ENCODE peak calls at places on chromosomes 7 and 10, in nine cellular contexts. G, A, P, V, M, Z, E, K and Q are unnamed samples.

GRCh38 chr10:16750461-16750860 is 66.8 kb downstream of the RSU1 start:
- DNase-seq in G (no peak), A (no peak), P (no peak), V (no peak), M (no peak), Z (no peak), E (no peak), K (no peak), Q (no peak)

GRCh38 chr10:6247041-6247712 is 44.4 kb downstream of the PFKFB3 start:
- DNase-seq in G (peak; percentile 46), A (no peak), P (no peak), V (no peak), M (no peak), Z (no peak), E (no peak), K (peak; percentile 32), Q (no peak)

GRCh38 chr10:51876528-51876927 is 177.1 kb upstream of the CSTF2T start:
- DNase-seq in G (no peak), A (no peak), P (no peak), V (no peak), M (no peak), Z (no peak), E (no peak), K (no peak), Q (no peak)

GRCh38 chr7:99385564-99385963 is 11.0 kb downstream of the ARPC1B start:
- DNase-seq in G (no peak), A (no peak), P (no peak), V (no peak), M (no peak), Z (no peak), E (no peak), K (no peak), Q (no peak)

GRCh38 chr10:8628351-8628750 is 573.9 kb downstream of the GATA3 start:
- DNase-seq in G (no peak), A (no peak), P (no peak), V (no peak), M (peak; percentile 11), Z (no peak), E (no peak), K (peak; percentile 45), Q (no peak)

GRCh38 chr7:2604608-2605174 is 27.1 kb upstream of the TTYH3 start:
- DNase-seq in G (no peak), A (no peak), P (no peak), V (no peak), M (no peak), Z (peak; percentile 65), E (no peak), K (no peak), Q (peak; percentile 71)

GRCh38 chr10:71080381-71081228 is 131.8 kb upstream of the UNC5B start:
- DNase-seq in G (peak; percentile 2), A (no peak), P (no peak), V (no peak), M (no peak), Z (peak; percentile 55), E (no peak), K (peak; percentile 32), Q (peak; percentile 1)

GRCh38 chr7:94571816-94572215 is 62.2 kb downstream of the CASD1 start:
- DNase-seq in G (no peak), A (no peak), P (no peak), V (no peak), M (no peak), Z (no peak), E (no peak), K (no peak), Q (no peak)

GRCh38 chr10:77036993-77037734 is 600.4 kb downstream of the KCNMA1 start:
- DNase-seq in G (no peak), A (peak; percentile 31), P (no peak), V (no peak), M (peak; percentile 86), Z (no peak), E (peak; percentile 26), K (peak; percentile 77), Q (no peak)

GRCh38 chr10:28948045-28948444 is 270.7 kb downstream of the BAMBI start:
- DNase-seq in G (no peak), A (no peak), P (no peak), V (no peak), M (no peak), Z (no peak), E (no peak), K (no peak), Q (no peak)

GRCh38 chr10:21208666-21209316 is 311.7 kb upstream of the NEBL start:
- DNase-seq in G (no peak), A (no peak), P (no peak), V (no peak), M (peak; percentile 32), Z (no peak), E (no peak), K (no peak), Q (no peak)

GRCh38 chr7:149090397-149091195 is at the start of gene ZNF786:
- DNase-seq in G (peak; percentile 94), A (peak; percentile 94), P (peak; percentile 70), V (peak; percentile 85), M (peak; percentile 95), Z (peak; percentile 91), E (peak; percentile 97), K (peak; percentile 93), Q (peak; percentile 90)

GRCh38 chr7:175955-176354 is 16.4 kb upstream of the FAM20C start:
- DNase-seq in G (no peak), A (no peak), P (no peak), V (no peak), M (no peak), Z (no peak), E (no peak), K (no peak), Q (no peak)

GRCh38 chr7:99943641-99944507 is 14.5 kb upstream of the GJC3 start:
- DNase-seq in G (no peak), A (no peak), P (no peak), V (no peak), M (peak; percentile 98), Z (no peak), E (no peak), K (peak; percentile 87), Q (no peak)

GRCh38 chr7:13981070-13981469 is 8.4 kb downstream of the ETV1 start:
- DNase-seq in G (no peak), A (peak; percentile 19), P (peak; percentile 10), V (peak; percentile 63), M (peak; percentile 56), Z (no peak), E (peak; percentile 83), K (peak; percentile 54), Q (peak; percentile 64)

GRCh38 chr10:4720463-4720862 is 105.5 kb upstream of the AKR1E2 start:
- DNase-seq in G (no peak), A (no peak), P (no peak), V (no peak), M (no peak), Z (no peak), E (no peak), K (no peak), Q (no peak)

GRCh38 chr10:58512470-58513188 is at the start of gene BICC1:
- DNase-seq in G (peak; percentile 78), A (peak; percentile 83), P (peak; percentile 29), V (peak; percentile 34), M (peak; percentile 64), Z (peak; percentile 75), E (peak; percentile 76), K (peak; percentile 77), Q (peak; percentile 61)
- TF ChIP-seq CTCF in G (peak; percentile 16), A (no peak), P (no peak), V (no peak), M (no peak), Z (peak; percentile 16), E (peak; percentile 13), K (no peak), Q (no peak)

DNA sequence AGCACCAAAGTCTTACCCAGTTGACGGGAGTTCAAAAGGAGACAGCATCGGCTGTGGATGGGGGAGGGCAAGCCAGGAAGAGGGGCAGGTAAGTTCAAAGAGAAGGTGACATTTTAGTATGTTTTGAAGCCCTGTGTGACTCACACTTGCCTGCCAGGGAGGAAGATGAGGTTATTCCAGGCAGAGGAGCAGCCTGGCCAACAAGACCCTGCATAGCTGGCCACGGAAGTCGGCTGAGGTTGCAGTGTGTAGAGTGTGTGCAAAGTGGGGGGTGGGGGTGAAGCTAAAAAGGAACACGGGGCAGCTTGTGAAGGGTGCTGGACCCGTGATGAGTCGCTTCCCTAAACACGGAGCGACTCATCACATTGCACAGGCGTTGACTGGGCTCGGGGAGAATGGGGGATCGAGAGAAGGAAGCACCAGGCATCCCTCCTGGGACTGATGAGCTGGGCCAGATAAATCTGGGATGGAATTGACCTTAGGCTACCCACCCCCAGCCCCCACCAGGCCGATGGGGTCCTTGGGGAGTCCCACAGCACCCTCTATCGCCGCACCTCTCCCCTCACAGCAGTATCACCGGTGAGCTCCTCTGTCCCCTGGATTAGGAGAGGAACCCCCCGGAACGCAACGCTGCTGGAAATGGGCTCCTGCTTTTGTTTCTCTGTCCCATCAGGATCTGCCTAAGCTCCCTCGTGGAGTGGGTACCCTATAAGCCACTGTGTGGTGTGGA is 97.8 kb upstream of the IKZF1 start:
- DNase-seq in G (no peak), A (no peak), P (no peak), V (peak; percentile 28), M (no peak), Z (no peak), E (no peak), K (peak; percentile 37), Q (no peak)
- H3K4me1 ChIP-seq in G (no peaks in the 10 kb centered on the region), A (no peaks in the 10 kb centered on the region), P (no peaks in the 10 kb centered on the region), V (no peaks in the 10 kb centered on the region), M (no peaks in the 10 kb centered on the region), Z (no peaks in the 10 kb centered on the region), E (no peaks in the 10 kb centered on the region), K (no peaks in the 10 kb centered on the region), Q (peaks cover 50% of the 10 kb centered on the region)

GRCh38 chr7:144391823-144392255 is 11.7 kb downstream of the NOBOX start:
- DNase-seq in G (no peak), A (peak; percentile 61), P (no peak), V (no peak), M (peak; percentile 83), Z (no peak), E (peak; percentile 67), K (peak; percentile 48), Q (peak; percentile 24)
- TF ChIP-seq CTCF in G (peak; percentile 58), A (peak; percentile 56), P (peak; percentile 23), V (peak; percentile 90), M (peak; percentile 91), Z (peak; percentile 53), E (peak; percentile 82), K (peak; percentile 80), Q (peak; percentile 71)

GRCh38 chr10:132412316-132413192 is 15.6 kb downstream of the PWWP2B start:
- DNase-seq in G (no peak), A (no peak), P (no peak), V (peak; percentile 90), M (no peak), Z (no peak), E (no peak), K (no peak), Q (no peak)

GRCh38 chr10:132411561-132412253 is 14.7 kb downstream of the PWWP2B start:
- DNase-seq in G (peak; percentile 64), A (no peak), P (no peak), V (peak; percentile 86), M (no peak), Z (no peak), E (peak; percentile 86), K (peak; percentile 57), Q (no peak)

GRCh38 chr10:132414402-132415016 is 17.5 kb downstream of the PWWP2B start:
- DNase-seq in G (no peak), A (no peak), P (no peak), V (no peak), M (no peak), Z (no peak), E (no peak), K (no peak), Q (peak; percentile 5)

GRCh38 chr10:132415255-132415654 is 18.3 kb downstream of the PWWP2B start:
- DNase-seq in G (no peak), A (no peak), P (no peak), V (no peak), M (no peak), Z (no peak), E (no peak), K (no peak), Q (no peak)

GRCh38 chr10:132413226-132414205 is 16.5 kb downstream of the PWWP2B start:
- DNase-seq in G (no peak), A (no peak), P (no peak), V (peak; percentile 70), M (no peak), Z (no peak), E (no peak), K (no peak), Q (no peak)
- H3K4me1 ChIP-seq in G (peaks cover 23% of the 10 kb centered on the region), A (peaks cover 30% of the 10 kb centered on the region), P (peaks cover 32% of the 10 kb centered on the region), V (peaks cover 75% of the 10 kb centered on the region), M (peaks cover 19% of the 10 kb centered on the region), Z (no peaks in the 10 kb centered on the region), E (peaks cover 66% of the 10 kb centered on the region), K (peaks cover under 1% of the 10 kb centered on the region), Q (peaks cover 59% of the 10 kb centered on the region)